ENCODE peak calls at places on chromosomes 3 and 15, in nine cellular contexts. S, Z, D, M, K, B, T, Y and V are unnamed samples.

GRCh38 chr15:67185621-67186225 is 68.7 kb downstream of the AAGAB start:
- DNase-seq in M (no peak), Y (peak; percentile 39), S (no peak), T (no peak), D (no peak), B (no peak), Z (peak; percentile 55), K (no peak), V (no peak)

GRCh38 chr3:8537440-8537839 is 35.8 kb downstream of the LMCD1 start:
- DNase-seq in T (no peak), Y (no peak), Z (no peak), S (no peak), K (no peak), D (no peak), B (no peak), M (no peak), V (no peak)

GRCh38 chr15:62326460-62327011 is 161.5 kb upstream of the C2CD4B start:
- DNase-seq in T (no peak), Y (no peak), M (no peak), Z (no peak), K (no peak), S (no peak), B (no peak), D (no peak), V (no peak)

GRCh38 chr3:17195192-17195611 is 310.4 kb downstream of the PLCL2 start:
- DNase-seq in M (no peak), K (peak; percentile 26), Z (peak; percentile 34), D (peak; percentile 46), B (no peak), Y (no peak), S (no peak), T (no peak), V (peak; percentile 77)

GRCh38 chr15:48569591-48570302 is 75.8 kb downstream of the FBN1 start:
- DNase-seq in B (no peak), D (no peak), Z (no peak), M (no peak), S (no peak), T (no peak), Y (no peak), K (no peak), V (no peak)

GRCh38 chr3:42557849-42558248 is 23.9 kb downstream of the SEC22C start:
- DNase-seq in M (no peak), Y (no peak), K (no peak), S (no peak), Z (no peak), B (no peak), D (no peak), T (no peak), V (no peak)

GRCh38 chr3:50264964-50265485 is 3.9 kb upstream of the SEMA3B start:
- DNase-seq in Z (no peak), B (peak; percentile 79), D (peak; percentile 54), M (peak; percentile 32), S (peak; percentile 15), K (peak; percentile 41), T (no peak), Y (peak; percentile 58), V (no peak)

GRCh38 chr15:59702351-59702750 is 13.2 kb upstream of the BNIP2 start:
- DNase-seq in T (no peak), S (no peak), Z (no peak), Y (no peak), B (no peak), D (no peak), K (no peak), M (no peak), V (no peak)

GRCh38 chr15:59699810-59700431 is 10.8 kb upstream of the BNIP2 start:
- DNase-seq in T (no peak), M (no peak), S (no peak), K (no peak), Z (no peak), B (no peak), D (no peak), Y (no peak), V (no peak)

GRCh38 chr15:47514251-47514652 is 203.1 kb upstream of the SEMA6D start:
- DNase-seq in B (no peak), Y (no peak), D (no peak), Z (peak; percentile 48), M (no peak), K (no peak), T (no peak), S (peak; percentile 76), V (no peak)

GRCh38 chr3:45078910-45079522 is 52.9 kb downstream of the CLEC3B start:
- DNase-seq in T (no peak), B (peak; percentile 59), K (peak; percentile 47), D (no peak), M (no peak), Y (no peak), S (no peak), Z (no peak), V (no peak)

GRCh38 chr3:150372320-150373118 is 35.6 kb upstream of the TSC22D2 start:
- DNase-seq in T (no peak), M (no peak), Y (no peak), B (no peak), K (no peak), S (peak; percentile 48), D (no peak), Z (no peak), V (no peak)
- TF ChIP-seq CTCF in T (no peak), M (no peak), Y (no peak), B (peak; percentile 5), K (peak; percentile 19), S (peak; percentile 74), D (no peak), Z (peak; percentile 32), V (peak; percentile 25)

DNA sequence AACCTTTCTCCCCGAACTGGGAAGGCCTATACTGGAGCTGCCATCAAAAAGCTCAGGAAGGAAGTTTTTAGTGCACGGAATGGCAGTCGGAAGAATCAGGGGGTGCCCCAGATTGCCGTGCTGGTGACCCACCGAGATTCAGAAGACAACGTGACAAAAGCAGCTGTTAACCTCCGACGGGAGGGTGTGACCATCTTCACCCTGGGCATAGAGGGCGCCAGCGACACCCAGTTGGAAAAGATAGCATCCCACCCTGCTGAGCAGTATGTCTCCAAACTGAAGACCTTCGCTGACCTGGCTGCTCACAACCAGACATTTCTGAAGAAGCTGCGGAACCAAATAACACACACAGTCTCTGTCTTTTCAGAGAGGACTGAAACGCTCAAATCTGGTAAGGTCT is 48.2 kb downstream of the COL6A6 start:
- DNase-seq in T (no peak), Y (no peak), S (no peak), M (no peak), B (no peak), K (no peak), Z (no peak), D (no peak), V (no peak)
- TF ChIP-seq CTCF in T (no peak), Y (no peak), S (no peak), M (no peak), B (no peak), K (no peak), Z (no peak), D (no peak), V (no peak)

DNA sequence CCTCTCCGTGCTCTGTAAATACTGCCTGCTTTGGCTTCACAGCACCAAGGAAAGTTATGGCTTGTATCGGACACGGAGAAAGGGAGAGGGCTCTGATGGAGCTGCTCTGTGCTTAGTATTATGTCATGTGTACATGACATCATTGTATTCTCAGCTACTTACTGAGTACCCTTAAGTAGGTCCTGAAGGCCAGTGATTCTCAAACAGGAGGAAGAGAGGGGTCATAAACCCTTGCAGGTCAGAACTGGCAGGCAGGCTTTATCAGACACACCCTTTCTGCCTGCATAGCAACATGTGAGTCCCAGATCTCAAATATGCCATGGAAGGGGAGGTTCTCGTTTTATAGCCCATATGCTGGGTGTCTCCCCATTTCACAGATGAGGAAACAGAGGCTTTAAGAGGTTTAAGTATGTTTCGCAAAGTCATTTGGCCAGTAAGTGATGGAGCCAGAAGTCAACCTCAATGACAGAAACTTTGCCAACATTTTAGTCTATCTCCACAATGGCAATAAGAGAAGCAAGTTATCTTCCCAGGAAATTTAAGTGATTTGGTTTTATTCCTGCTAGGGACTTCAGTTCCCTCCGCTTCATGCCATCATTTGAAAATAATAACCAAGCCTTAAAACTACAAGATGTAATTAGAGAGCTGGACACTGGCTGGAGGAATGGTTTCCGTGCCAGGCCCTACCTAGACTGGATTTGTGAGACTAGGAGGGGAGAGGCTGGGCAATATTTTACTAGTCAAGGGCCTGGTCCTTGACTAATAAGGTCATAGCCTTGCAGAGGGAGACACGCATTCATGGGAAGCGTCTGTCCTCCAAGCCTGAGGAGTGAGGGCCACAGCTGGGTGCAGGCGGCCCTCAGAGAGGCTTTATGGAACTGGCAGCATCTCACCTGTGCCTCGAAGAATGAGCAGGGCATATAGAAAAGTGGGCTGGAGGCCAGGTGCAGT is 133.0 kb downstream of the XXYLT1 start:
- DNase-seq in Z (no peak), D (no peak), S (no peak), M (no peak), T (no peak), K (no peak), B (no peak), Y (no peak), V (no peak)
- TF ChIP-seq CTCF in Z (no peak), D (no peak), S (no peak), M (no peak), T (no peak), K (no peak), B (no peak), Y (no peak), V (no peak)

GRCh38 chr3:55272031-55272645 is 215.0 kb downstream of the WNT5A start:
- DNase-seq in Z (no peak), S (no peak), Y (no peak), T (no peak), B (no peak), D (no peak), K (no peak), M (no peak), V (no peak)
- TF ChIP-seq CTCF in Z (no peak), S (peak; percentile 11), Y (no peak), T (no peak), B (no peak), D (no peak), K (no peak), M (no peak), V (peak; percentile 2)

GRCh38 chr3:43790060-43790459 is 99.3 kb downstream of the ABHD5 start:
- DNase-seq in K (no peak), M (no peak), Z (no peak), S (no peak), D (no peak), B (no peak), Y (no peak), T (no peak), V (no peak)
- TF ChIP-seq CTCF in K (no peak), M (no peak), Z (no peak), S (no peak), D (no peak), B (no peak), Y (no peak), T (no peak), V (no peak)